ENCODE peak calls at places on chromosomes 4 and X, in ten cellular contexts. D, P, T, F, V, G, X, N, A and C are unnamed samples.

GRCh38 chrX:16807548-16807947 is 21.3 kb downstream of the TXLNG start:
- DNase-seq in N (peak; percentile 37), F (no peak), A (no peak), V (no peak), T (peak; percentile 54), D (no peak), G (no peak), P (no peak), X (no peak), C (no peak)

GRCh38 chrX:40153335-40154221 is 55.8 kb upstream of the BCOR start:
- DNase-seq in T (no peak), N (peak; percentile 53), P (no peak), G (no peak), V (peak; percentile 42), D (peak; percentile 47), A (peak; percentile 36), X (no peak), F (peak; percentile 47), C (no peak)

GRCh38 chr4:188403272-188403671 is 264.0 kb downstream of the TRIML1 start:
- DNase-seq in G (no peak), F (no peak), D (no peak), A (no peak), X (no peak), T (no peak), P (no peak), N (no peak), V (no peak), C (no peak)

GRCh38 chr4:56259595-56259994 is 127.7 kb downstream of the AASDH start:
- DNase-seq in P (no peak), V (no peak), D (no peak), N (no peak), G (no peak), F (no peak), X (no peak), A (no peak), T (no peak), C (no peak)

GRCh38 chr4:147326581-147326980 is 154.3 kb upstream of the EDNRA start:
- DNase-seq in D (no peak), T (no peak), N (peak; percentile 37), V (no peak), A (no peak), F (no peak), P (no peak), G (no peak), X (no peak), C (no peak)

GRCh38 chr4:94455081-94455480 is 3.3 kb downstream of the PDLIM5 start:
- DNase-seq in A (no peak), F (no peak), X (no peak), G (peak; percentile 85), P (no peak), T (no peak), N (peak; percentile 74), V (no peak), D (peak; percentile 16), C (peak; percentile 73)

GRCh38 chrX:111008126-111008525 is 87.9 kb upstream of the PAK3 start:
- DNase-seq in P (no peak), D (no peak), G (no peak), T (no peak), V (no peak), A (no peak), F (no peak), X (no peak), N (no peak), C (no peak)

GRCh38 chr4:29565256-29565655 is 1154.9 kb upstream of the PCDH7 start:
- DNase-seq in D (no peak), V (no peak), A (no peak), N (peak; percentile 27), G (no peak), P (no peak), T (no peak), X (no peak), F (no peak), C (no peak)

GRCh38 chr4:46389301-46389761 is 597 bp downstream of the GABRA2 start:
- DNase-seq in D (peak; percentile 40), N (no peak), V (no peak), G (no peak), P (no peak), A (no peak), T (peak; percentile 7), F (no peak), X (no peak), C (no peak)

GRCh38 chrX:140504371-140505324 is at the start of gene SOX3:
- DNase-seq in F (no peak), T (no peak), N (no peak), A (no peak), G (no peak), P (no peak), X (no peak), V (no peak), D (no peak), C (no peak)

GRCh38 chr4:126023946-126024345 is 709.2 kb downstream of the FAT4 start:
- DNase-seq in P (no peak), X (no peak), V (no peak), F (no peak), D (no peak), T (no peak), G (no peak), N (no peak), A (no peak), C (no peak)

GRCh38 chrX:124240422-124240821 is 92.0 kb upstream of the TEX13D start:
- DNase-seq in N (no peak), D (no peak), P (no peak), V (no peak), G (no peak), T (no peak), A (no peak), X (no peak), F (no peak), C (no peak)

GRCh38 chr4:112060212-112060611 is 85.0 kb upstream of the FAM241A start:
- DNase-seq in G (no peak), T (peak; percentile 43), V (no peak), X (no peak), P (no peak), D (peak; percentile 7), F (no peak), A (no peak), N (peak; percentile 46), C (no peak)

GRCh38 chr4:25029479-25030282 is 1.1 kb downstream of the LGI2 start:
- DNase-seq in N (no peak), T (no peak), P (no peak), V (no peak), A (no peak), D (no peak), X (no peak), F (no peak), G (no peak), C (no peak)

GRCh38 chrX:148854351-148854750 is 353.9 kb downstream of the AFF2 start:
- DNase-seq in T (no peak), D (no peak), A (no peak), V (no peak), G (no peak), F (no peak), N (no peak), X (no peak), P (no peak), C (no peak)

GRCh38 chr4:2071912-2072867 is 13.1 kb downstream of the NAT8L start:
- DNase-seq in T (no peak), D (peak; percentile 60), N (no peak), G (peak; percentile 50), F (no peak), P (no peak), V (no peak), X (no peak), A (peak; percentile 68), C (no peak)

GRCh38 chrX:1945879-1946278 is 331.0 kb downstream of the ASMT start:
- DNase-seq in P (no peak), T (no peak), A (no peak), X (no peak), N (no peak), G (no peak), D (no peak), V (no peak), F (no peak), C (peak; percentile 40)

GRCh38 chr4:185740471-185740873 is 71.5 kb downstream of the SORBS2 start:
- DNase-seq in N (no peak), X (no peak), V (no peak), A (no peak), D (no peak), F (no peak), G (no peak), T (no peak), P (no peak), C (no peak)

GRCh38 chr4:112266823-112267222 is 18.9 kb downstream of the TIFA start:
- DNase-seq in V (no peak), T (no peak), D (no peak), N (peak; percentile 28), F (no peak), X (no peak), G (no peak), P (no peak), A (no peak), C (no peak)

GRCh38 chrX:119488749-119489148 is 20.5 kb downstream of the SLC25A5 start:
- DNase-seq in A (no peak), T (peak; percentile 68), P (no peak), F (no peak), N (peak; percentile 44), V (no peak), D (peak; percentile 49), G (no peak), X (peak; percentile 0), C (peak; percentile 23)

GRCh38 chrX:9905288-9905687 is 61.9 kb upstream of the CLDN34 start:
- DNase-seq in G (no peak), N (peak; percentile 64), D (no peak), X (no peak), T (no peak), V (no peak), A (no peak), P (no peak), F (no peak), C (no peak)

GRCh38 chrX:113747274-113747973 is 836.5 kb upstream of the HTR2C start:
- DNase-seq in N (no peak), V (no peak), X (no peak), F (no peak), T (no peak), D (no peak), G (no peak), A (no peak), P (no peak), C (no peak)

GRCh38 chr4:40055873-40056721 is 553 bp upstream of the N4BP2 start:
- DNase-seq in V (peak; percentile 48), N (peak; percentile 90), T (peak; percentile 29), G (peak; percentile 83), P (peak; percentile 32), A (peak; percentile 26), F (peak; percentile 19), D (peak; percentile 63), X (no peak), C (peak; percentile 92)

GRCh38 chrX:138921031-138921430 is 209.5 kb upstream of the FGF13 start:
- DNase-seq in G (no peak), V (no peak), P (no peak), T (no peak), N (no peak), X (no peak), A (no peak), F (no peak), D (no peak), C (no peak)

GRCh38 chrX:68920541-68920940 is 91.7 kb downstream of the EFNB1 start:
- DNase-seq in V (no peak), X (no peak), F (no peak), A (no peak), D (no peak), N (no peak), G (no peak), T (no peak), P (no peak), C (no peak)

GRCh38 chr4:153259679-153260078 is 55.4 kb downstream of the TRIM2 start:
- DNase-seq in P (no peak), N (no peak), X (no peak), T (no peak), D (no peak), A (no peak), F (no peak), V (no peak), G (no peak), C (no peak)

GRCh38 chr4:48698029-48698901 is 81.8 kb downstream of the FRYL start:
- DNase-seq in P (no peak), G (peak; percentile 74), D (peak; percentile 49), X (no peak), V (no peak), T (no peak), A (no peak), F (no peak), N (peak; percentile 92), C (peak; percentile 72)

GRCh38 chrX:30597258-30598012 is 19.9 kb upstream of the TASL start:
- DNase-seq in D (no peak), N (no peak), V (no peak), T (no peak), G (no peak), P (no peak), A (no peak), X (no peak), F (no peak), C (no peak)